ENCODE peak calls at places on chromosome 7, in five cellular contexts. Q, G, U, H and E are unnamed samples. For H3K4me1, the result is how much of the 10 kb centered on the place peaks cover.

GRCh38 chr7:131111-132094 is 61.0 kb upstream of the FAM20C start:
- DNase-seq in Q (peak), G (peak), U (peak), H (peak), E (peak)

GRCh38 chr7:2116903-2117680 is 115.7 kb downstream of the MAD1L1 start:
- DNase-seq in Q (no peak), G (no peak), U (peak), H (peak), E (no peak)

GRCh38 chr7:136086712-136087111 is 109.6 kb upstream of the MTPN start:
- DNase-seq in Q (peak), G (no peak), U (no peak), H (peak), E (no peak)

GRCh38 chr7:128210590-128211570 is 30.2 kb upstream of the LEP start:
- DNase-seq in Q (no peak), G (no peak), U (no peak), H (no peak), E (peak)

GRCh38 chr7:69739182-69739581 is 140.9 kb downstream of the AUTS2 start:
- DNase-seq in Q (no peak), G (no peak), U (no peak), H (peak), E (no peak)

GRCh38 chr7:116598278-116598677 is 73.4 kb downstream of the CAV1 start:
- DNase-seq in Q (no peak), G (no peak), U (no peak), H (no peak), E (no peak)

GRCh38 chr7:30412810-30413504 is 65.6 kb downstream of the NOD1 start:
- DNase-seq in Q (peak), G (no peak), U (no peak), H (peak), E (no peak)

GRCh38 chr7:105723582-105723981 is 142.3 kb upstream of the EFCAB10 start:
- DNase-seq in Q (no peak), G (no peak), U (no peak), H (no peak), E (no peak)

GRCh38 chr7:45656431-45656830 is 82.3 kb downstream of the ADCY1 start:
- DNase-seq in Q (no peak), G (no peak), U (no peak), H (no peak), E (no peak)

GRCh38 chr7:105690286-105690915 is 109.1 kb upstream of the EFCAB10 start:
- DNase-seq in Q (peak), G (no peak), U (no peak), H (peak), E (no peak)

GRCh38 chr7:7495171-7495570 is 40.5 kb downstream of the COL28A1 start:
- DNase-seq in Q (no peak), G (no peak), U (no peak), H (no peak), E (no peak)

GRCh38 chr7:92635538-92635937 is 45.3 kb upstream of the FAM133B start:
- DNase-seq in Q (no peak), G (no peak), U (no peak), H (no peak), E (no peak)

GRCh38 chr7:130932667-130933432 is 198.8 kb upstream of the KLF14 start:
- DNase-seq in Q (no peak), G (no peak), U (no peak), H (no peak), E (no peak)
- H3K4me1 ChIP-seq in Q (under half), G (under half), U (under half), H (under half), E (under half)

DNA sequence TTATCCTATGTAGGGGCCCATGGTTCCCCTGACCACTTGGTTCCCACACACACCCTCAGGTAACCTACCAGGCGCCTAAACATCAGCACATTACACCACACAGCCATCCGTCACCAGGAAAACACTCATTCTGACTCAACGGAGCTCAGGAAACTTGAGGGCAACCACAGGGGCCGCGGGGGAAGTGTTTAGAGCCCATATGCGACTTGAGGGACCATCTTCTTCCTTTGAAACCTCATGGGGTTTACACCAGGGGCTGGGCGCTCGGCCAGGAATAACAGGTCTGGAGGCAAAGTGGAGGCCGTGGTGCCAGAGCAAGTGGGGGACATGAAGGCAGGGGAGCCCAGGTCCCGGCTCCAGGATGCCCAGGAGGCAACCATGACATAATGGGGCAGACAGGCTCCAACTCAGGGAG is 1.5 kb downstream of the STX1A start:
- DNase-seq in Q (peak), G (no peak), U (no peak), H (peak), E (no peak)
- H3K4me1 ChIP-seq in Q (under half), G (under half), U (under half), H (under half), E (under half)

GRCh38 chr7:98815313-98815712 is 54.5 kb downstream of the TMEM130 start:
- DNase-seq in Q (no peak), G (peak), U (no peak), H (no peak), E (no peak)
- H3K4me1 ChIP-seq in Q (under half), G (under half), U (under half), H (under half), E (under half)

GRCh38 chr7:101817930-101818698 is 688 bp downstream of the CUX1 start:
- DNase-seq in Q (peak), G (no peak), U (no peak), H (peak), E (no peak)
- H3K4me1 ChIP-seq in Q (under half), G (under half), U (half or more), H (under half), E (under half)

GRCh38 chr7:55066479-55066878 is 47.7 kb downstream of the EGFR start:
- DNase-seq in Q (no peak), G (no peak), U (no peak), H (peak), E (no peak)
- H3K4me1 ChIP-seq in Q (under half), G (under half), U (under half), H (under half), E (under half)